ENCODE peak calls at places on chromosome 22, in six cellular contexts. V, E, P, H, B and R are unnamed samples.
A peak's percentile ranks its signal among the peaks of the same experiment; 100 is the strongest.

GRCh38 chr22:47195156-47195675 is 432.8 kb downstream of the TBC1D22A start:
- DNase-seq in V (no peak), E (no peak), P (no peak), H (no peak), B (no peak), R (no peak)

GRCh38 chr22:42281284-42281683 is 10.8 kb upstream of the TCF20 start:
- DNase-seq in V (no peak), E (no peak), P (no peak), H (no peak), B (no peak), R (no peak)

GRCh38 chr22:34306361-34306760 is 386.1 kb upstream of the LARGE1 start:
- DNase-seq in V (no peak), E (no peak), P (no peak), H (no peak), B (no peak), R (no peak)

GRCh38 chr22:19996694-19997384 is 19.8 kb downstream of the ARVCF start:
- DNase-seq in V (no peak), E (no peak), P (peak; percentile 14), H (no peak), B (no peak), R (no peak)

GRCh38 chr22:21761086-21761485 is 25.5 kb upstream of the YPEL1 start:
- DNase-seq in V (no peak), E (no peak), P (no peak), H (no peak), B (no peak), R (no peak)

GRCh38 chr22:36352775-36353507 is 34.8 kb downstream of the MYH9 start:
- DNase-seq in V (no peak), E (no peak), P (no peak), H (no peak), B (no peak), R (peak; percentile 77)

GRCh38 chr22:46328066-46328465 is 7.4 kb upstream of the TRMU start:
- DNase-seq in V (no peak), E (no peak), P (no peak), H (no peak), B (no peak), R (no peak)

GRCh38 chr22:48393041-48393370 is 1434.7 kb downstream of the BRD1 start:
- DNase-seq in V (no peak), E (no peak), P (no peak), H (no peak), B (no peak), R (no peak)

GRCh38 chr22:45341503-45341902 is 31.8 kb downstream of the FAM118A start:
- DNase-seq in V (no peak), E (no peak), P (no peak), H (no peak), B (no peak), R (no peak)

GRCh38 chr22:49506010-49506400 is 321.7 kb downstream of the BRD1 start:
- DNase-seq in V (no peak), E (no peak), P (no peak), H (no peak), B (no peak), R (no peak)

GRCh38 chr22:49789289-49790141 is 38.2 kb downstream of the BRD1 start:
- DNase-seq in V (no peak), E (no peak), P (no peak), H (peak; percentile 27), B (no peak), R (no peak)

GRCh38 chr22:31143537-31143936 is 3.2 kb upstream of the PLA2G3 start:
- DNase-seq in V (no peak), E (no peak), P (no peak), H (no peak), B (no peak), R (no peak)

GRCh38 chr22:36191106-36191836 is 10.3 kb downstream of the APOL4 start:
- DNase-seq in V (no peak), E (no peak), P (peak; percentile 44), H (no peak), B (no peak), R (no peak)

DNA sequence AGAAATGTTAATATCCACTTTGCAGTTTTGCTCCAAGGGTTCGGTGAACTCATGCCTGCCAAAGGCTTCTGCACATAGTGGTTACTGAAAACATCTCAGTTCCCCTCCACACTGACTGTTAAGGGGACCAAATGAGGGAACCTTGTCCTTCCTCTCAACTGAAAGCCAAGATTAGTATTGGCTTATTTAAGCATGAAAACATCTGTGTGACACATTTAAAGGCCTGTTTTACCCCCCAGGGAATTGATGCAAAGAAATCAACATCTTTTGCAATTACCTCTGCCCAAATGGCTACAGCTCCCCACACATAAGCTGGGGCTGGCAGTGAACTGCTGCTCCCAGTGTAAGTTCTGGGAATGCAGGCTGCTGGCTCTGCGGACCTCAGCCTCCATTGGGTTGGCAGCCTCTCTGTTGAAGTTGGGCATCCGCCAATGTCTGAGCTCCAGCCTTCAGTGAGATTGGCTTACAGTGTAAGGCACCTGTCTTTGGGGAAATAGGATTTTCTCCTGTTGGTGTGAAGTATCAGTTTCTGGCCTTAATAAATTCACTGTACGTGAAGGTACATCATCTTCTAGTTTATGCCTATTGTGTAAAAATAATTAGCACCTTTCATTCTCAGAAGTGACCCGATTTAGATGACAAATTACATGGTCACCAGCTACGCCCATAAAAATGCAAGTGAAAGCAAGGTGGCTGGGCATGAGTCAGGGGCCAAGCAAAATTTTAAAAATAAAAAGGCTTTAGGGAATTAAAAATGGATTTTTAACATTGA is 213.4 kb upstream of the SYN3 start:
- DNase-seq in V (peak; percentile 95), E (no peak), P (peak; percentile 58), H (no peak), B (no peak), R (peak; percentile 1)
- TF ChIP-seq CTCF in V (no peak), E (no peak), P (no peak), H (no peak), B (no peak), R (no peak)

GRCh38 chr22:38097557-38098409 is 12.7 kb downstream of the BAIAP2L2 start:
- DNase-seq in V (no peak), E (peak; percentile 43), P (peak; percentile 22), H (no peak), B (no peak), R (no peak)
- TF ChIP-seq CTCF in V (peak; percentile 6), E (peak; percentile 59), P (no peak), H (no peak), B (no peak), R (peak; percentile 71)

DNA sequence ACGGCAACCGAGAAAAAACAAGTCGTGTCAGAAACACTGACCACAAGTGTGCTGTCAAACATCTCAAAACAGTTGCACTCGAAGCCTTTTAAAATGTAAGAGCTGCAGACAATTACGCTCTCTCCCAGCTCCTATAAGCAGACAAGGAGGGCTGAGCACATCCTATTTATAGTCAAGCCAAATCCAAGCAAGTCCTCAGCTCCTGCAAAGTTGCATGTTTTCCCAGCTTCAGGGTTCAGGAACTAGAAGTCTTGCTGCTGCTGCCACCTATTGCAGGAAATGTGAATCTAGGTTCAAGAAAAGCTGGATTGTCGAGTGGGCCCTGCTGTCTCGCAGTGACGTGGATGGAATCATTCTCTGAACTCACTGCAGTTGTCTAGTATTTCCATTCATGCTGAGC is 15.5 kb downstream of the EFCAB6 start:
- DNase-seq in V (no peak), E (no peak), P (no peak), H (no peak), B (no peak), R (peak; percentile 34)
- TF ChIP-seq CTCF in V (peak; percentile 12), E (peak; percentile 57), P (no peak), H (no peak), B (peak; percentile 42), R (peak; percentile 58)

GRCh38 chr22:38704568-38705234 is 1.0 kb upstream of the GTPBP1 start:
- DNase-seq in V (no peak), E (no peak), P (no peak), H (no peak), B (no peak), R (no peak)

GRCh38 chr22:38707346-38707745 is 1.6 kb downstream of the GTPBP1 start:
- DNase-seq in V (no peak), E (no peak), P (no peak), H (no peak), B (peak; percentile 66), R (no peak)

GRCh38 chr22:38705235-38706100 is at the start of gene GTPBP1:
- DNase-seq in V (peak; percentile 100), E (peak; percentile 98), P (peak; percentile 94), H (peak; percentile 96), B (peak; percentile 96), R (peak; percentile 100)

GRCh38 chr22:38706885-38707180 is 1.1 kb downstream of the GTPBP1 start:
- DNase-seq in V (no peak), E (no peak), P (no peak), H (no peak), B (no peak), R (no peak)

DNA sequence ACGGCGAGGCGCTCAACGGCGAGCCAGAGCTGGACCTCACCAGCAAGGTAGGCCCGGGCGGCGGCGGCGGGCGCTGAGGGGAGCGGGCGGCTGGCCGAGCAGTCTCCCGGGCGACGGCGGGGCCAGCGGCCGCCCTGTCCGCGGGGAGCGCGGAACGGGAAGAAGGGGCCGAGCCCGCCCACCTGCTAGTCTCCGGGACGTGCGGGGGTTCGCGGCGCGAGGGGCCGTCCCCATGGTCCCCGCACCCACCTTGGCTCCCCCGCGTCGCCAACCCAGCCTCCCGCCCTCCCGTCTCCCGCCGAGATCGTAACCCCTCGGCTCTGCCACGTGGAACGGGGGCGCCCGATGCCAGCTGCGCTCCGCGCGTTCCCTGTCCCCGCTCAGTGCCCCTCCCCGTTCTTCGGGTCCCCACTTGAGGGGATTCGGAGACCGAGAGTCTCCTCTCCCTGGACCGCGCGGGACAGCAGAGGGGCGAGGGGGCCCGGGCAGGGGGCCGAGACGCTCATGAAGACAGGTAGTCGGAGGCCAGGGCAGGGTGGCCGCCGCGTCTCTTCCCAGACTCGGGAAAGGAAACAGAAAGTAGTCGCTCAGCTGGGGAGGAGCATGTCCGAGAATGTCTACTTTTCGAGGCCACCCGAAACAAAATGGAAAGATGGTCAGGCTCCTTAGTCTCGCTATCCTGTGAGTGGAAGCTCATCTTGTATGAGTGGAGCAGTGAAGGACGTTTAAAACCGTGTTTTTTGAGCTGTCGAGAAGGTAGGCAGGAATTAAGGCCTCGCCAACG is 549 bp downstream of the GTPBP1 start:
- DNase-seq in V (no peak), E (peak; percentile 5), P (peak; percentile 76), H (no peak), B (no peak), R (no peak)
- TF ChIP-seq CTCF in V (no peak), E (no peak), P (no peak), H (no peak), B (no peak), R (no peak)

GRCh38 chr22:17119481-17120202 is 1.5 kb downstream of the TMEM121B start:
- DNase-seq in V (no peak), E (peak; percentile 34), P (peak; percentile 73), H (no peak), B (no peak), R (no peak)
- TF ChIP-seq CTCF in V (no peak), E (peak; percentile 50), P (peak; percentile 7), H (no peak), B (peak; percentile 10), R (peak; percentile 44)

GRCh38 chr22:24486501-24486921 is 8.6 kb upstream of the UPB1 start:
- DNase-seq in V (no peak), E (no peak), P (no peak), H (no peak), B (peak; percentile 19), R (peak; percentile 82)

GRCh38 chr22:24482998-24483397 is 12.1 kb upstream of the UPB1 start:
- DNase-seq in V (no peak), E (no peak), P (no peak), H (no peak), B (no peak), R (no peak)

GRCh38 chr22:24485170-24485569 is 10.0 kb upstream of the UPB1 start:
- DNase-seq in V (no peak), E (no peak), P (no peak), H (no peak), B (no peak), R (no peak)

GRCh38 chr22:24483966-24484545 is 11.1 kb upstream of the UPB1 start:
- DNase-seq in V (no peak), E (no peak), P (no peak), H (no peak), B (no peak), R (no peak)

GRCh38 chr22:24485608-24486007 is 9.5 kb upstream of the UPB1 start:
- DNase-seq in V (no peak), E (no peak), P (no peak), H (no peak), B (no peak), R (no peak)
- TF ChIP-seq CTCF in V (peak; percentile 15), E (no peak), P (no peak), H (peak; percentile 53), B (peak; percentile 11), R (peak; percentile 22)